ENCODE peak calls at places on chromosomes 13 and 19, in eight cellular contexts. Z, E, X, F, W, V, U and R are unnamed samples.

GRCh38 chr13:20359335-20359734 is 127.2 kb upstream of the GJB6 start:
- DNase-seq in W (no peak), U (no peak), F (no peak), E (peak; percentile 94), Z (no peak), X (no peak), V (no peak), R (no peak)

GRCh38 chr19:5340637-5341447 is at the start of gene PTPRS:
- DNase-seq in W (peak; percentile 95), X (peak; percentile 85), U (peak; percentile 78), Z (peak; percentile 32), F (peak; percentile 93), V (peak; percentile 38), E (peak; percentile 95), R (no peak)

GRCh38 chr19:11138659-11139526 is 16.7 kb downstream of the SPC24 start:
- DNase-seq in F (peak; percentile 42), V (peak; percentile 60), U (peak; percentile 94), Z (peak; percentile 84), X (peak; percentile 88), E (peak; percentile 93), W (peak; percentile 91), R (no peak)

GRCh38 chr19:32652893-32653625 is 21.9 kb downstream of the ANKRD27 start:
- DNase-seq in F (peak; percentile 6), U (peak; percentile 85), X (no peak), E (no peak), W (peak; percentile 82), Z (peak; percentile 43), V (no peak), R (no peak)

GRCh38 chr13:33367931-33368330 is 82.4 kb upstream of the STARD13 start:
- DNase-seq in X (no peak), Z (no peak), U (no peak), E (no peak), W (no peak), V (no peak), F (no peak), R (no peak)

GRCh38 chr13:102726430-102726829 is 31.6 kb upstream of the METTL21C start:
- DNase-seq in X (no peak), W (no peak), U (no peak), F (no peak), E (no peak), Z (no peak), V (no peak), R (peak; percentile 21)

GRCh38 chr19:39969266-39969665 is 1.7 kb upstream of the PSMC4 start:
- DNase-seq in W (no peak), U (no peak), E (peak; percentile 13), F (no peak), Z (no peak), V (no peak), X (no peak), R (no peak)

GRCh38 chr13:47433461-47434005 is 536.7 kb upstream of the HTR2A start:
- DNase-seq in W (no peak), E (peak; percentile 70), X (no peak), U (no peak), F (no peak), Z (no peak), V (no peak), R (no peak)

GRCh38 chr19:39254539-39255345 is 6.1 kb upstream of the IFNL4 start:
- DNase-seq in Z (no peak), X (no peak), E (no peak), V (no peak), W (no peak), F (no peak), U (no peak), R (no peak)

DNA sequence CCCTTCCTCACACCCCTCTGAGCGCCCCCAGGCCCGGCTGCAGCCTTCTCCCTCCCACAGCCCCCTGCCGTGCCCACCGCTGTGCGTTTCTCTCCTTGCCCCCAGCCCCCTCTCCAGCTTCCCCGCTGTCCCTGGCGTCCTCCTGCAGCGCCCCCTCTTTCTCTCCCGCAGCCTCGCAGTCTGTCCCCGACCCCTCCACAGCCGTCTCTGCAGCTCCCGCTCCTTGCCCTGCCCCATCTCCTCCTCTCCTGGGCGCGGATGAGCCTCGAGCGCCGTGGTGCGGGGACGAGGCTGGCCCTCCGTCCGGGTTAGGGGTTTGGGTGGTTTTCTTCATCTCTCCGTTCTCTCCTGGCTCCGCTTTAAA is 1.1 kb downstream of the KMT5C start:
- DNase-seq in X (no peak), W (no peak), Z (no peak), E (peak; percentile 53), U (no peak), V (no peak), F (peak; percentile 39), R (peak; percentile 25)
- H3K27ac ChIP-seq in X (no peak overlapping the region), W (no peak overlapping the region), Z (peak overlapping the region; percentile 89), E (no peak overlapping the region), U (no peak overlapping the region), V (peak overlapping the region; percentile 91), F (peak overlapping the region; percentile 93), R (peak overlapping the region; percentile 83)

GRCh38 chr19:8333771-8334457 is 9.1 kb downstream of the KANK3 start:
- DNase-seq in V (no peak), F (peak; percentile 34), X (peak; percentile 73), E (no peak), U (no peak), Z (no peak), W (no peak), R (no peak)
- H3K4me3 ChIP-seq in V (no peak overlapping the region), F (no peak overlapping the region), X (no peak overlapping the region), E (no peak overlapping the region), U (no peak overlapping the region), Z (no peak overlapping the region), W (no peak overlapping the region), R (no peak overlapping the region)

GRCh38 chr19:902446-903226 is 9.4 kb downstream of the RNU6-9 start:
- DNase-seq in U (no peak), V (no peak), X (no peak), E (no peak), Z (no peak), W (no peak), F (no peak), R (no peak)

GRCh38 chr19:902093-902370 is 8.7 kb downstream of the RNU6-9 start:
- DNase-seq in X (no peak), E (no peak), Z (no peak), V (no peak), U (no peak), W (no peak), F (no peak), R (no peak)

GRCh38 chr19:900302-901111 is 7.2 kb downstream of the RNU6-9 start:
- DNase-seq in Z (no peak), W (no peak), V (no peak), X (peak; percentile 68), E (no peak), U (no peak), F (no peak), R (no peak)

GRCh38 chr19:899363-900301 is 6.3 kb downstream of the RNU6-9 start:
- DNase-seq in Z (no peak), W (no peak), E (no peak), X (no peak), F (no peak), U (no peak), V (no peak), R (no peak)

DNA sequence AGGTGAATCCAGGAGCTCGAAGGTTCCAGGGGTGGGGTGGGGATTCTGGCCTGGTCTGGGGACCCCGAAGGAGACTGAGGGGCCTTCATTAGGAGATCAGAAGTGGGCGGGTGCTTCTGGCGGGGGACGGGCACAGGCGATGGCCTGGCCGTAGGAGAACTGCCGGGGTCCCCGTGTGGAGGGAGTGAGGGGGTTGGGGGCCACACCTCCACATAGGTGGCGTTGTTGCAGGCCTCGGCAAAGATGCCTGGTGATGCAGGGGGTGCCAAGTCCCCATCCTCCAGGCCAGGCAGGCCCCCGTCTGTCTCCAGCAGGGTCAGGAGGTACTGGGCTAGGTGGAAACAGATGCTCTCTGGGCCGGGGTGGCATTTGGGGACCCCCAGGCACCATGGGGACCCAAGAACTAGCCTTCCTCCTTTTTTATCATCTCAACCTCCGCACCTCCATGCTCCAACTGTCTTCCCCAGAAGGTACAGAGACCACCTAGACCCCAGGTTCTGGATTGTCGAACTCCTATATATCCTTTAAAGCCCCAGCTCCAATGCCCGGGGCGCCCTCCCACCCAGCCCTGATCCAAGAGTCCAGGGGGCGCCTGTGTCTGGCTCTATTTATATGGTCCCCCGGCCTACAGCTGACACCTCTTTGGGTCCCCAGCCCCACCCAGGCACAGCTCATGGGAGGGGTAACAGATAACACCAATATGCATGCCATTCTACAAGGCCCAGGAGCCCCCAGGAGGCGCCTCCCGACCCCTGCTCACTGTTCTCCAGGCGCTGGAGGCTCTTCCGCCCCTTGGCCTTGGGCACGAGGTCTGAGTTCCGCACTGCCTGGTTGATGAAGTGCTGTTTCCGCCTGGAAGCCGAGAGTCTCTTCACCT is 8.2 kb downstream of the RNU6-9 start:
- DNase-seq in X (no peak), F (no peak), U (no peak), W (no peak), Z (no peak), V (no peak), E (no peak), R (no peak)
- H3K27ac ChIP-seq in X (no peak overlapping the region), F (no peak overlapping the region), U (no peak overlapping the region), W (no peak overlapping the region), Z (no peak overlapping the region), V (no peak overlapping the region), E (no peak overlapping the region), R (no peak overlapping the region)

GRCh38 chr13:36344886-36345437 is 1.2 kb downstream of the SPART start:
- DNase-seq in U (no peak), F (peak; percentile 3), E (no peak), W (no peak), X (no peak), V (no peak), Z (no peak), R (no peak)

GRCh38 chr13:36345438-36346221 is 564 bp downstream of the SPART start:
- DNase-seq in F (peak; percentile 47), E (peak; percentile 94), U (peak; percentile 68), X (peak; percentile 81), Z (peak; percentile 78), V (peak; percentile 72), W (peak; percentile 87), R (no peak)

GRCh38 chr13:36344173-36344572 is 2.0 kb downstream of the SPART start:
- DNase-seq in V (no peak), Z (no peak), X (no peak), E (peak; percentile 65), F (no peak), U (no peak), W (no peak), R (no peak)

GRCh38 chr13:36341718-36342117 is 4.5 kb downstream of the SPART start:
- DNase-seq in W (no peak), X (no peak), E (peak; percentile 55), V (no peak), U (no peak), F (no peak), Z (no peak), R (no peak)

DNA sequence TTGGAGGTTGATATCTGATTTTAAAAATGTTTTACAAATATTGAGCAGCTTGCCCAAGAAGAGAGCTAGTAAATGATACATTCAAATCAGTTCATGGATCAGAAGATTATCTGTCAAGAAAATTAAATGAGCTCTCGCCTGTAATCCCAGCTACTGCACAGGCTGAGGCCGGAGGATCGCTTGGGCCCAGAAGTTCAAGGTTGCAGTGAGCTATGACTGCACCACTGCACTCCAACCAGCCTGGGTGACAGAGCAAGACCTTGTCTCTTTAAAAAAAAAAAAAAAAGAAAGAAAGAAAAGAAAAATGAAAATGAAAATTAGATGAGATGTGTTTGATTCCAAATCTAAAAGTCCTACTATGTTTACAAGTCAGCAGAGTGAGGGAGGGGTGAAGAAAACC is 2.4 kb downstream of the SPART start:
- DNase-seq in X (no peak), Z (no peak), F (no peak), E (no peak), V (no peak), W (no peak), U (no peak), R (no peak)
- H3K4me3 ChIP-seq in X (no peak overlapping the region), Z (peak overlapping the region; percentile 79), F (no peak overlapping the region), E (peak overlapping the region; percentile 93), V (no peak overlapping the region), W (no peak overlapping the region), U (no peak overlapping the region), R (no peak overlapping the region)